ENCODE peak calls at places on chromosomes 13 and 19, in ten cellular contexts. One of them, this sample, is unnamed.

GRCh38 chr19:7509625-7510024 is 6.3 kb upstream of the ZNF358 start:
- DNase-seq in HAP-1: peak
- DNase-seq in fibroblast of lung: no peak
- DNase-seq in pancreas: no peak
- DNase-seq in Panc1: no peak
- DNase-seq in neural progenitor cell: peak
- DNase-seq in breast epithelium: no peak
- DNase-seq in AG10803: no peak
- DNase-seq in body of pancreas: no peak
- DNase-seq in mesendoderm: peak
- DNase-seq in this sample: peak

GRCh38 chr13:84417426-84417825 is 535.2 kb upstream of the SLITRK1 start:
- DNase-seq in HAP-1: no peak
- DNase-seq in fibroblast of lung: no peak
- DNase-seq in pancreas: no peak
- DNase-seq in Panc1: no peak
- DNase-seq in neural progenitor cell: no peak
- DNase-seq in breast epithelium: no peak
- DNase-seq in AG10803: peak
- DNase-seq in body of pancreas: no peak
- DNase-seq in mesendoderm: no peak
- DNase-seq in this sample: no peak

GRCh38 chr13:112740502-112741131 is 50.8 kb downstream of the ATP11A start:
- DNase-seq in HAP-1: no peak
- DNase-seq in fibroblast of lung: peak
- DNase-seq in pancreas: no peak
- DNase-seq in Panc1: no peak
- DNase-seq in neural progenitor cell: no peak
- DNase-seq in breast epithelium: peak
- DNase-seq in AG10803: peak
- DNase-seq in body of pancreas: peak
- DNase-seq in mesendoderm: no peak
- DNase-seq in this sample: no peak

GRCh38 chr13:93352616-93353015 is 126.0 kb downstream of the GPC6 start:
- DNase-seq in HAP-1: no peak
- DNase-seq in fibroblast of lung: no peak
- DNase-seq in pancreas: no peak
- DNase-seq in Panc1: no peak
- DNase-seq in neural progenitor cell: no peak
- DNase-seq in breast epithelium: no peak
- DNase-seq in AG10803: no peak
- DNase-seq in body of pancreas: no peak
- DNase-seq in mesendoderm: peak
- DNase-seq in this sample: no peak

GRCh38 chr19:40450664-40451063 is 6.5 kb upstream of the SERTAD3 start:
- DNase-seq in HAP-1: no peak
- DNase-seq in fibroblast of lung: no peak
- DNase-seq in pancreas: no peak
- DNase-seq in Panc1: no peak
- DNase-seq in neural progenitor cell: no peak
- DNase-seq in breast epithelium: no peak
- DNase-seq in AG10803: no peak
- DNase-seq in body of pancreas: no peak
- DNase-seq in mesendoderm: no peak
- DNase-seq in this sample: no peak

GRCh38 chr19:35142531-35143230 is 374 bp upstream of the FXYD7 start:
- DNase-seq in HAP-1: peak
- DNase-seq in fibroblast of lung: peak
- DNase-seq in pancreas: peak
- DNase-seq in Panc1: no peak
- DNase-seq in neural progenitor cell: peak
- DNase-seq in breast epithelium: no peak
- DNase-seq in AG10803: no peak
- DNase-seq in body of pancreas: peak
- DNase-seq in mesendoderm: peak
- DNase-seq in this sample: peak

GRCh38 chr19:17294051-17294891 is 9.0 kb downstream of the ABHD8 start:
- DNase-seq in HAP-1: peak
- DNase-seq in fibroblast of lung: no peak
- DNase-seq in pancreas: no peak
- DNase-seq in Panc1: no peak
- DNase-seq in neural progenitor cell: peak
- DNase-seq in breast epithelium: no peak
- DNase-seq in AG10803: no peak
- DNase-seq in body of pancreas: no peak
- DNase-seq in mesendoderm: peak
- DNase-seq in this sample: peak

GRCh38 chr13:42355841-42356575 is 84.1 kb downstream of the AKAP11 start:
- DNase-seq in HAP-1: no peak
- DNase-seq in fibroblast of lung: no peak
- DNase-seq in pancreas: no peak
- DNase-seq in Panc1: no peak
- DNase-seq in neural progenitor cell: no peak
- DNase-seq in breast epithelium: no peak
- DNase-seq in AG10803: no peak
- DNase-seq in body of pancreas: no peak
- DNase-seq in mesendoderm: no peak
- DNase-seq in this sample: no peak

GRCh38 chr19:17762505-17763229 is 11.4 kb downstream of the FCHO1 start:
- DNase-seq in HAP-1: peak
- DNase-seq in fibroblast of lung: peak
- DNase-seq in pancreas: no peak
- DNase-seq in Panc1: no peak
- DNase-seq in neural progenitor cell: peak
- DNase-seq in breast epithelium: no peak
- DNase-seq in AG10803: peak
- DNase-seq in body of pancreas: no peak
- DNase-seq in mesendoderm: peak
- DNase-seq in this sample: peak

GRCh38 chr19:8451885-8452284 is 7.1 kb downstream of the HNRNPM start:
- DNase-seq in HAP-1: no peak
- DNase-seq in fibroblast of lung: peak
- DNase-seq in pancreas: no peak
- DNase-seq in Panc1: no peak
- DNase-seq in neural progenitor cell: peak
- DNase-seq in breast epithelium: no peak
- DNase-seq in AG10803: peak
- DNase-seq in body of pancreas: no peak
- DNase-seq in mesendoderm: peak
- DNase-seq in this sample: no peak

GRCh38 chr19:52690395-52691214 is 44.2 kb downstream of the ZNF611 start:
- DNase-seq in HAP-1: peak
- DNase-seq in fibroblast of lung: peak
- DNase-seq in pancreas: peak
- DNase-seq in Panc1: peak
- DNase-seq in neural progenitor cell: peak
- DNase-seq in breast epithelium: peak
- DNase-seq in AG10803: peak
- DNase-seq in body of pancreas: peak
- DNase-seq in mesendoderm: peak
- DNase-seq in this sample: peak

GRCh38 chr13:44929691-44930090 is 59.6 kb downstream of the NUFIP1 start:
- DNase-seq in HAP-1: no peak
- DNase-seq in fibroblast of lung: no peak
- DNase-seq in pancreas: no peak
- DNase-seq in Panc1: no peak
- DNase-seq in neural progenitor cell: no peak
- DNase-seq in breast epithelium: no peak
- DNase-seq in AG10803: peak
- DNase-seq in body of pancreas: no peak
- DNase-seq in mesendoderm: no peak
- DNase-seq in this sample: no peak

GRCh38 chr19:47427241-47428176 is 8.2 kb upstream of the MEIS3 start:
- DNase-seq in HAP-1: peak
- DNase-seq in fibroblast of lung: peak
- DNase-seq in pancreas: peak
- DNase-seq in Panc1: peak
- DNase-seq in neural progenitor cell: peak
- DNase-seq in breast epithelium: peak
- DNase-seq in AG10803: peak
- DNase-seq in body of pancreas: peak
- DNase-seq in mesendoderm: peak
- DNase-seq in this sample: peak

GRCh38 chr19:1725100-1726064 is 27.9 kb upstream of the ONECUT3 start:
- DNase-seq in HAP-1: peak
- DNase-seq in fibroblast of lung: peak
- DNase-seq in pancreas: peak
- DNase-seq in Panc1: no peak
- DNase-seq in neural progenitor cell: peak
- DNase-seq in breast epithelium: no peak
- DNase-seq in AG10803: peak
- DNase-seq in body of pancreas: peak
- DNase-seq in mesendoderm: peak
- DNase-seq in this sample: peak

GRCh38 chr13:20156711-20157110 is 4.1 kb downstream of the GJA3 start:
- DNase-seq in HAP-1: no peak
- DNase-seq in fibroblast of lung: no peak
- DNase-seq in pancreas: no peak
- DNase-seq in Panc1: no peak
- DNase-seq in neural progenitor cell: peak
- DNase-seq in breast epithelium: no peak
- DNase-seq in AG10803: no peak
- DNase-seq in body of pancreas: no peak
- DNase-seq in mesendoderm: no peak
- DNase-seq in this sample: no peak

GRCh38 chr13:46487748-46488147 is 65.2 kb upstream of the LRCH1 start:
- DNase-seq in HAP-1: no peak
- DNase-seq in fibroblast of lung: no peak
- DNase-seq in pancreas: no peak
- DNase-seq in Panc1: no peak
- DNase-seq in neural progenitor cell: no peak
- DNase-seq in breast epithelium: no peak
- DNase-seq in AG10803: no peak
- DNase-seq in body of pancreas: no peak
- DNase-seq in mesendoderm: no peak
- DNase-seq in this sample: no peak

GRCh38 chr19:46372901-46373572 is 26.1 kb downstream of the PPP5C start:
- DNase-seq in HAP-1: no peak
- DNase-seq in fibroblast of lung: no peak
- DNase-seq in pancreas: no peak
- DNase-seq in Panc1: no peak
- DNase-seq in neural progenitor cell: peak
- DNase-seq in breast epithelium: no peak
- DNase-seq in AG10803: peak
- DNase-seq in body of pancreas: peak
- DNase-seq in mesendoderm: peak
- DNase-seq in this sample: peak

DNA sequence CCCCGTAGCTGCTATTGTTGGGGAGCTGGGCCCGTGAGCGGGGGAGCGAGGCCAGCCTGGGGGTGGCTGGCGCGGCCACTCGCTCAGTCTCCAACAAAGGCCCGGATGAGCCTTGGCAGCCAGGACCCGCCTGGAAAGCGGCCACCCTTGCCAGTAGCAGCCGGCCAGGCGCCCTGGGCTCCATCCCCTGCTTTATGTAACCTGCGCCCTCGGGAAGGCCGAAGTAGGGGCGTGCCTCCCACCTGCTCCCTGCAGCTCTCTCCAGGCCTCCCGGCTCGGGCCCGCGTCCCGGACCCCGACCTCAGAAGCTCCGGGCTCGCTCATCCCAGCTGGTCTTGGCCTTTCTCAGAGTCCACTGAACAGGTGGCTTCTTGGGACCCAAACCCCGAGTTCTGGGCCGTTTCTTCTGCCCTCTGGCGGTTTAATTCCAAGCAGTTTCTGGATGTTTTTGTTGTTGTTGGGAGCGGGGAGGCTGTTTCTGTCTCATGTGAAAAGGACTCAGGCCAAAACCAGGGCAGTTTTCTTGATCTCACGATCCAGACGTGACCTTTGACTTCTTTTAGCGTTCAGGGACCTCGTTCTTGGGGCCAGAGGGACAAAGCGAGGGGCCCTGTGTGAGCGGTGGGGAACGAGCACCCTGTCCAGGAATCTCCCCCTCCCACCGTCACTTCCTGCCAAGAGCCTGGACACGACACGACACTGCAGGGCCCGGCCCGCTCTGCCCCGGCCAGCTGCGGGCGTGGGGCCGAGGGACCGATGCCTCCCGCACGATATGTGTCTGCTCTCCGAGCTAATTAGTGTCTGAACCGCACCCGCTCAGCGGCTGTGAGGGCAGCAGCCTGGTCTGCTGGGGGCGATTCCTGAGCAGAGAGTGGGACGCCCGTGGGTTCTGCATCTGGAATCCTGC is 1.3 kb downstream of the CDC34 start:
- DNase-seq in HAP-1: peak
- DNase-seq in fibroblast of lung: peak
- DNase-seq in pancreas: peak
- DNase-seq in Panc1: no peak
- DNase-seq in neural progenitor cell: peak
- DNase-seq in breast epithelium: peak
- DNase-seq in AG10803: peak
- DNase-seq in body of pancreas: peak
- DNase-seq in mesendoderm: peak
- DNase-seq in this sample: peak
- H3K4me3 ChIP-seq in HAP-1: peak
- H3K4me3 ChIP-seq in fibroblast of lung: peak
- H3K4me3 ChIP-seq in pancreas: peak
- H3K4me3 ChIP-seq in Panc1: peak
- H3K4me3 ChIP-seq in neural progenitor cell: peak
- H3K4me3 ChIP-seq in breast epithelium: peak
- H3K4me3 ChIP-seq in AG10803: peak
- H3K4me3 ChIP-seq in body of pancreas: peak
- H3K4me3 ChIP-seq in mesendoderm: peak
- H3K4me3 ChIP-seq in this sample: peak

GRCh38 chr13:101258071-101258470 is 158.2 kb downstream of the NALCN start:
- DNase-seq in HAP-1: no peak
- DNase-seq in fibroblast of lung: peak
- DNase-seq in pancreas: no peak
- DNase-seq in Panc1: peak
- DNase-seq in neural progenitor cell: peak
- DNase-seq in breast epithelium: no peak
- DNase-seq in AG10803: peak
- DNase-seq in body of pancreas: no peak
- DNase-seq in mesendoderm: peak
- DNase-seq in this sample: peak
- H3K4me3 ChIP-seq in HAP-1: no peak
- H3K4me3 ChIP-seq in fibroblast of lung: no peak
- H3K4me3 ChIP-seq in pancreas: no peak
- H3K4me3 ChIP-seq in Panc1: no peak
- H3K4me3 ChIP-seq in neural progenitor cell: no peak
- H3K4me3 ChIP-seq in breast epithelium: no peak
- H3K4me3 ChIP-seq in AG10803: no peak
- H3K4me3 ChIP-seq in body of pancreas: no peak
- H3K4me3 ChIP-seq in mesendoderm: no peak
- H3K4me3 ChIP-seq in this sample: no peak

GRCh38 chr19:13732337-13732736 is 32.0 kb upstream of the MRI1 start:
- DNase-seq in HAP-1: no peak
- DNase-seq in fibroblast of lung: no peak
- DNase-seq in pancreas: no peak
- DNase-seq in Panc1: no peak
- DNase-seq in neural progenitor cell: no peak
- DNase-seq in breast epithelium: no peak
- DNase-seq in AG10803: no peak
- DNase-seq in body of pancreas: no peak
- DNase-seq in mesendoderm: no peak
- DNase-seq in this sample: no peak
- H3K4me3 ChIP-seq in HAP-1: peak
- H3K4me3 ChIP-seq in fibroblast of lung: peak
- H3K4me3 ChIP-seq in pancreas: no peak
- H3K4me3 ChIP-seq in Panc1: peak
- H3K4me3 ChIP-seq in neural progenitor cell: peak
- H3K4me3 ChIP-seq in breast epithelium: no peak
- H3K4me3 ChIP-seq in AG10803: peak
- H3K4me3 ChIP-seq in body of pancreas: no peak
- H3K4me3 ChIP-seq in mesendoderm: no peak
- H3K4me3 ChIP-seq in this sample: peak

GRCh38 chr13:30792257-30793000 is 57.1 kb downstream of the ALOX5AP start:
- DNase-seq in HAP-1: peak
- DNase-seq in fibroblast of lung: peak
- DNase-seq in pancreas: peak
- DNase-seq in Panc1: no peak
- DNase-seq in neural progenitor cell: peak
- DNase-seq in breast epithelium: peak
- DNase-seq in AG10803: peak
- DNase-seq in body of pancreas: peak
- DNase-seq in mesendoderm: peak
- DNase-seq in this sample: peak
- H3K4me3 ChIP-seq in HAP-1: no peak
- H3K4me3 ChIP-seq in fibroblast of lung: no peak
- H3K4me3 ChIP-seq in pancreas: no peak
- H3K4me3 ChIP-seq in Panc1: peak
- H3K4me3 ChIP-seq in neural progenitor cell: no peak
- H3K4me3 ChIP-seq in breast epithelium: no peak
- H3K4me3 ChIP-seq in AG10803: no peak
- H3K4me3 ChIP-seq in body of pancreas: no peak
- H3K4me3 ChIP-seq in mesendoderm: no peak
- H3K4me3 ChIP-seq in this sample: no peak

This sample was measured in GM23338.